ENCODE peak calls at places on chromosomes 2 and 18, in nine cellular contexts. Y, R, D, M, F, V, K, E and G are unnamed samples.

GRCh38 chr2:59804662-59805258 is 748.7 kb downstream of the BCL11A start:
- DNase-seq in Y (no peak), R (no peak), D (no peak), M (no peak), F (no peak), V (no peak), K (no peak), E (no peak), G (no peak)

GRCh38 chr2:31213063-31213882 is 4.0 kb downstream of the CAPN14 start:
- DNase-seq in Y (peak), R (no peak), D (no peak), M (no peak), F (no peak), V (no peak), K (no peak), E (no peak), G (no peak)

GRCh38 chr2:19120941-19121750 is 237.3 kb downstream of the OSR1 start:
- DNase-seq in Y (no peak), R (peak), D (no peak), M (no peak), F (no peak), V (no peak), K (no peak), E (peak), G (no peak)

GRCh38 chr2:190746971-190747761 is 98.3 kb downstream of the NAB1 start:
- DNase-seq in Y (no peak), R (no peak), D (no peak), M (no peak), F (no peak), V (no peak), K (no peak), E (peak), G (no peak)

GRCh38 chr2:9765611-9766531 is 77.4 kb upstream of the TAF1B start:
- DNase-seq in Y (no peak), R (no peak), D (no peak), M (no peak), F (no peak), V (no peak), K (no peak), E (no peak), G (no peak)

GRCh38 chr18:25853716-25854465 is 236.5 kb downstream of the SS18 start:
- DNase-seq in Y (no peak), R (no peak), D (no peak), M (no peak), F (no peak), V (no peak), K (no peak), E (no peak), G (no peak)

GRCh38 chr18:59724116-59724515 is 26.9 kb upstream of the CCBE1 start:
- DNase-seq in Y (no peak), R (no peak), D (no peak), M (no peak), F (no peak), V (no peak), K (no peak), E (no peak), G (no peak)

GRCh38 chr2:42809131-42809875 is 16.9 kb upstream of the HAAO start:
- DNase-seq in Y (no peak), R (no peak), D (no peak), M (no peak), F (no peak), V (no peak), K (no peak), E (no peak), G (peak)

GRCh38 chr2:38723173-38723572 is 28.0 kb downstream of the SRSF7 start:
- DNase-seq in Y (no peak), R (no peak), D (no peak), M (no peak), F (peak), V (no peak), K (no peak), E (no peak), G (no peak)

GRCh38 chr2:242002944-242003343 is 133.4 kb downstream of the RTP5 start:
- DNase-seq in Y (no peak), R (no peak), D (no peak), M (no peak), F (no peak), V (no peak), K (no peak), E (no peak), G (no peak)

GRCh38 chr2:43541165-43541564 is 54.7 kb downstream of the THADA start:
- DNase-seq in Y (no peak), R (no peak), D (no peak), M (no peak), F (no peak), V (no peak), K (no peak), E (no peak), G (no peak)

GRCh38 chr18:35117951-35118411 is 76.8 kb downstream of the MAPRE2 start:
- DNase-seq in Y (no peak), R (peak), D (no peak), M (no peak), F (no peak), V (no peak), K (no peak), E (peak), G (no peak)

GRCh38 chr2:230668939-230669303 is 43.7 kb upstream of the CAB39 start:
- DNase-seq in Y (no peak), R (no peak), D (no peak), M (no peak), F (no peak), V (no peak), K (no peak), E (no peak), G (no peak)

GRCh38 chr2:239506961-239507360 is 106.1 kb upstream of the HDAC4 start:
- DNase-seq in Y (no peak), R (no peak), D (no peak), M (no peak), F (no peak), V (no peak), K (no peak), E (no peak), G (no peak)

GRCh38 chr18:9404565-9405060 is 70.0 kb downstream of the TWSG1 start:
- DNase-seq in Y (peak), R (no peak), D (no peak), M (peak), F (peak), V (no peak), K (no peak), E (peak), G (peak)

GRCh38 chr2:71583876-71584275 is 130.5 kb downstream of the DYSF start:
- DNase-seq in Y (no peak), R (peak), D (no peak), M (no peak), F (no peak), V (no peak), K (no peak), E (no peak), G (no peak)

GRCh38 chr2:20350105-20350712 is 435 bp downstream of the PUM2 start:
- DNase-seq in Y (peak), R (no peak), D (peak), M (peak), F (peak), V (peak), K (no peak), E (peak), G (no peak)

GRCh38 chr18:34595673-34596072 is 114.4 kb upstream of the DTNA start:
- DNase-seq in Y (no peak), R (no peak), D (no peak), M (no peak), F (no peak), V (no peak), K (no peak), E (peak), G (no peak)

GRCh38 chr2:240997141-240997855 is 1.1 kb upstream of the SNED1 start:
- DNase-seq in Y (no peak), R (peak), D (no peak), M (no peak), F (no peak), V (no peak), K (no peak), E (peak), G (peak)